ENCODE peak calls at places on chromosomes 16 and 17, in eight cellular contexts. A is GM12865; S is RPMI8226; E is left lung; R is stimulated activated naive B cell treated with anti-CD40 and anti-IgM and Interleukin-4, amounts not matched to agents 10 μg/mL and 1 μg/mL and 100 μg/mL, for 72 hours; V is neural crest cell; C is H54; F is WTC11. Y is an unnamed sample.

GRCh38 chr17:79933863-79934652 is 94.8 kb upstream of the CBX4 start:
- DNase-seq in A (peak), S (peak), E (peak), R (no peak), V (no peak), C (peak), F (no peak), Y (peak)

GRCh38 chr16:50956637-50957036 is 194.4 kb downstream of the SALL1 start:
- DNase-seq in A (peak), S (no peak), E (no peak), R (no peak), V (no peak), C (no peak), F (no peak), Y (no peak)

GRCh38 chr16:83906690-83907089 is 7.8 kb downstream of the MLYCD start:
- DNase-seq in A (no peak), S (no peak), E (no peak), R (no peak), V (no peak), C (no peak), F (no peak), Y (no peak)

GRCh38 chr17:64781394-64781793 is 119.3 kb upstream of the SMURF2 start:
- DNase-seq in A (peak), S (peak), E (peak), R (no peak), V (no peak), C (no peak), F (peak), Y (peak)

GRCh38 chr16:3607634-3608033 is 3.8 kb downstream of the SLX4 start:
- DNase-seq in A (no peak), S (no peak), E (no peak), R (no peak), V (no peak), C (no peak), F (no peak), Y (no peak)

GRCh38 chr17:46851029-46851741 is at the start of gene WNT9B:
- DNase-seq in A (no peak), S (no peak), E (no peak), R (no peak), V (no peak), C (no peak), F (peak), Y (peak)

GRCh38 chr16:2023098-2023925 is 3.4 kb upstream of the NHERF2 start:
- DNase-seq in A (peak), S (peak), E (peak), R (peak), V (peak), C (peak), F (peak), Y (peak)

GRCh38 chr17:77346765-77347164 is 206.0 kb downstream of the SEC14L1 start:
- DNase-seq in A (no peak), S (no peak), E (no peak), R (no peak), V (no peak), C (no peak), F (no peak), Y (no peak)

GRCh38 chr16:49603956-49604355 is 230.4 kb downstream of the C16orf78 start:
- DNase-seq in A (no peak), S (no peak), E (no peak), R (no peak), V (no peak), C (no peak), F (no peak), Y (no peak)

GRCh38 chr16:24747425-24747824 is 18.0 kb downstream of the TNRC6A start:
- DNase-seq in A (no peak), S (no peak), E (no peak), R (no peak), V (no peak), C (no peak), F (no peak), Y (no peak)

GRCh38 chr16:46850619-46851555 is 19.9 kb upstream of the C16orf87 start:
- DNase-seq in A (no peak), S (peak), E (no peak), R (no peak), V (no peak), C (no peak), F (no peak), Y (peak)

GRCh38 chr16:68236804-68237242 is 896 bp upstream of the ESRP2 start:
- DNase-seq in A (no peak), S (no peak), E (peak), R (no peak), V (no peak), C (no peak), F (peak), Y (peak)

GRCh38 chr17:48576479-48577309 is 1.5 kb downstream of the HOXB4 start:
- DNase-seq in A (no peak), S (no peak), E (no peak), R (no peak), V (no peak), C (no peak), F (no peak), Y (no peak)

GRCh38 chr16:86697715-86698114 is 119.4 kb downstream of the FOXL1 start:
- DNase-seq in A (no peak), S (no peak), E (no peak), R (no peak), V (no peak), C (no peak), F (no peak), Y (no peak)

GRCh38 chr16:51152691-51153261 is 1.7 kb upstream of the SALL1 start:
- DNase-seq in A (no peak), S (no peak), E (no peak), R (no peak), V (peak), C (peak), F (no peak), Y (no peak)

GRCh38 chr16:54244061-54244886 is 42.3 kb downstream of the IRX3 start:
- DNase-seq in A (no peak), S (no peak), E (no peak), R (no peak), V (no peak), C (no peak), F (no peak), Y (no peak)

GRCh38 chr16:22194707-22195444 is 11.2 kb upstream of the EEF2K start:
- DNase-seq in A (peak), S (no peak), E (no peak), R (peak), V (no peak), C (no peak), F (no peak), Y (no peak)

GRCh38 chr16:75420987-75421819 is 12.1 kb downstream of the CFDP1 start:
- DNase-seq in A (peak), S (no peak), E (peak), R (peak), V (peak), C (no peak), F (peak), Y (peak)

GRCh38 chr16:28984619-28985135 is at the start of gene LAT:
- DNase-seq in A (peak), S (peak), E (peak), R (no peak), V (no peak), C (peak), F (no peak), Y (peak)

GRCh38 chr16:79601092-79601977 is 798 bp upstream of the MAF start:
- DNase-seq in A (no peak), S (peak), E (peak), R (no peak), V (peak), C (no peak), F (peak), Y (peak)

GRCh38 chr17:47844814-47845453 is 3.9 kb upstream of the SCRN2 start:
- DNase-seq in A (no peak), S (no peak), E (no peak), R (no peak), V (no peak), C (peak), F (no peak), Y (no peak)

GRCh38 chr16:10039220-10040096 is 142.8 kb downstream of the GRIN2A start:
- DNase-seq in A (peak), S (no peak), E (no peak), R (no peak), V (peak), C (no peak), F (peak), Y (no peak)

GRCh38 chr17:65102788-65103187 is 34.4 kb upstream of the RGS9 start:
- DNase-seq in A (no peak), S (no peak), E (no peak), R (no peak), V (no peak), C (no peak), F (no peak), Y (no peak)

GRCh38 chr17:3865166-3865565 is 19.1 kb upstream of the NCBP3 start:
- DNase-seq in A (no peak), S (peak), E (peak), R (no peak), V (no peak), C (peak), F (no peak), Y (no peak)